ENCODE peak calls at places on chromosome 16, in seven cellular contexts. P, E, U, N, T, H and J are unnamed samples.

GRCh38 chr16:2150418-2151187 is 2.2 kb downstream of the RAB26 start:
- DNase-seq in H (no peak), E (no peak), P (peak; percentile 20), T (peak; percentile 76), U (no peak), N (no peak), J (no peak)

GRCh38 chr16:30185141-30185682 is 1.8 kb downstream of the CORO1A start:
- DNase-seq in U (no peak), E (no peak), P (peak; percentile 21), H (no peak), T (no peak), N (no peak), J (no peak)

GRCh38 chr16:71923941-71924690 is 28.8 kb downstream of the IST1 start:
- DNase-seq in H (no peak), E (no peak), N (no peak), P (no peak), T (no peak), U (no peak), J (no peak)

GRCh38 chr16:79747688-79748087 is 147.2 kb upstream of the MAF start:
- DNase-seq in N (no peak), H (no peak), U (no peak), P (no peak), E (no peak), T (no peak), J (no peak)

GRCh38 chr16:67279296-67280089 is at the start of gene PLEKHG4:
- DNase-seq in U (no peak), H (peak; percentile 90), E (peak; percentile 61), P (peak; percentile 85), N (peak; percentile 94), T (peak; percentile 81), J (peak; percentile 98)

GRCh38 chr16:23362460-23363317 is 60.6 kb downstream of the SCNN1B start:
- DNase-seq in U (no peak), P (no peak), N (peak; percentile 90), T (peak; percentile 88), H (no peak), E (no peak), J (no peak)

GRCh38 chr16:50007744-50008143 is 17.3 kb upstream of the CNEP1R1 start:
- DNase-seq in T (no peak), E (no peak), U (no peak), N (no peak), H (no peak), P (no peak), J (no peak)

GRCh38 chr16:11459722-11460121 is 114.5 kb downstream of the RMI2 start:
- DNase-seq in H (no peak), U (no peak), E (no peak), N (no peak), T (no peak), P (no peak), J (no peak)

GRCh38 chr16:57945740-57946138 is 25.2 kb downstream of the CNGB1 start:
- DNase-seq in H (no peak), T (no peak), P (no peak), U (no peak), N (no peak), E (no peak), J (no peak)

GRCh38 chr16:69930117-69930776 is 20.9 kb upstream of the CLEC18A start:
- DNase-seq in E (peak; percentile 15), U (no peak), H (peak; percentile 73), N (no peak), T (peak; percentile 63), P (peak; percentile 44), J (peak; percentile 79)

GRCh38 chr16:80705596-80705995 is 98.8 kb downstream of the CDYL2 start:
- DNase-seq in P (no peak), T (no peak), E (no peak), N (no peak), U (no peak), H (no peak), J (no peak)